ENCODE peak calls at places on chromosomes 6 and 20, in four cellular contexts. I is HepG2, N is K562, E is GM12878. S is an unnamed sample.

GRCh38 chr20:3777726-3778629 is 3.3 kb downstream of the SPEF1 start:
- DNase-seq in N (no peak), E (no peak), I (no peak), S (peak; percentile 82)

GRCh38 chr6:28580484-28580883 is 54.8 kb downstream of the GPX5 start:
- DNase-seq in N (no peak), I (no peak), E (no peak), S (no peak)

GRCh38 chr20:15942130-15942529 is 631.1 kb downstream of the KIF16B start:
- DNase-seq in E (no peak), N (no peak), I (no peak), S (no peak)

GRCh38 chr20:1920252-1920651 is 25.0 kb downstream of the SIRPA start:
- DNase-seq in I (peak; percentile 47), E (no peak), N (no peak), S (no peak)

GRCh38 chr6:79544299-79544927 is 7.2 kb upstream of the LCA5 start:
- DNase-seq in E (peak; percentile 44), N (no peak), I (no peak), S (no peak)

GRCh38 chr6:144219056-144219685 is 66.0 kb upstream of the UTRN start:
- DNase-seq in E (peak; percentile 8), N (peak; percentile 20), I (peak; percentile 54), S (no peak)

GRCh38 chr6:28615955-28616747 is 90.5 kb downstream of the GPX5 start:
- DNase-seq in I (no peak), N (peak; percentile 92), E (no peak), S (peak; percentile 71)

GRCh38 chr6:46848684-46849360 is 55.6 kb downstream of the MEP1A start:
- DNase-seq in N (peak; percentile 87), E (no peak), I (peak; percentile 71), S (peak; percentile 93)

GRCh38 chr6:47308223-47308567 is 1.5 kb downstream of the TNFRSF21 start:
- DNase-seq in N (no peak), I (no peak), E (no peak), S (no peak)

GRCh38 chr6:140915001-140915950 is 1217.4 kb upstream of the GJE1 start:
- DNase-seq in N (no peak), E (no peak), I (no peak), S (no peak)

GRCh38 chr6:37525460-37526357 is 26.0 kb upstream of the CCDC167 start:
- DNase-seq in E (no peak), N (peak; percentile 77), I (no peak), S (peak; percentile 64)

GRCh38 chr20:62804021-62804631 is 509 bp upstream of the OGFR start:
- DNase-seq in N (no peak), I (peak; percentile 67), E (no peak), S (no peak)

GRCh38 chr6:170554888-170555137 is 644 bp downstream of the TBP start:
- DNase-seq in N (no peak), E (no peak), I (no peak), S (no peak)

GRCh38 chr20:62141397-62142251 is 1.6 kb downstream of the PSMA7 start:
- DNase-seq in I (peak; percentile 64), N (no peak), E (no peak), S (no peak)

GRCh38 chr20:2314759-2315439 is 19.1 kb downstream of the TGM3 start:
- DNase-seq in E (no peak), N (peak; percentile 83), I (no peak), S (no peak)

GRCh38 chr6:117547688-117548621 is 54.4 kb downstream of the GOPC start:
- DNase-seq in I (no peak), E (no peak), N (no peak), S (peak; percentile 79)

GRCh38 chr6:66993272-66993671 is 1286.2 kb upstream of the EYS start:
- DNase-seq in E (no peak), N (no peak), I (no peak), S (no peak)

GRCh38 chr6:45394586-45395095 is 16.9 kb upstream of the SUPT3H start:
- DNase-seq in I (no peak), N (no peak), E (no peak), S (no peak)

GRCh38 chr6:166275714-166276166 is 32.5 kb downstream of the PRR18 start:
- DNase-seq in I (peak; percentile 30), N (peak; percentile 87), E (no peak), S (peak; percentile 79)

GRCh38 chr6:5584072-5584471 is 322.8 kb downstream of the FARS2 start:
- DNase-seq in N (no peak), I (no peak), E (no peak), S (no peak)

GRCh38 chr6:16705403-16705993 is 55.8 kb downstream of the ATXN1 start:
- DNase-seq in E (no peak), N (no peak), I (no peak), S (no peak)

GRCh38 chr20:62742550-62742949 is 33.9 kb downstream of the NTSR1 start:
- DNase-seq in N (no peak), E (no peak), I (no peak), S (no peak)

GRCh38 chr6:81608776-81609175 is 143.7 kb downstream of the TENT5A start:
- DNase-seq in E (no peak), N (no peak), I (no peak), S (no peak)

GRCh38 chr20:17650816-17651760 is 31.0 kb downstream of the RRBP1 start:
- DNase-seq in E (no peak), I (no peak), N (no peak), S (no peak)

GRCh38 chr6:160523223-160523622 is 140.9 kb downstream of the LPA start:
- DNase-seq in N (no peak), E (no peak), I (no peak), S (no peak)

GRCh38 chr6:155328539-155329459 is 14.5 kb upstream of the TFB1M start:
- DNase-seq in N (no peak), I (peak; percentile 100), E (no peak), S (no peak)

GRCh38 chr20:38961530-38962043 is 557 bp upstream of the DHX35 start:
- DNase-seq in N (no peak), I (no peak), E (no peak), S (no peak)

GRCh38 chr20:37411408-37412306 is 65.7 kb downstream of the SRC start:
- DNase-seq in N (no peak), E (no peak), I (no peak), S (no peak)

GRCh38 chr6:27752038-27752885 is 159.9 kb downstream of the OR2B2 start:
- DNase-seq in N (peak; percentile 61), E (peak; percentile 68), I (peak; percentile 89), S (peak; percentile 44)

GRCh38 chr6:127567476-127567875 is 9.5 kb upstream of the C6orf58 start:
- DNase-seq in E (no peak), I (no peak), N (no peak), S (no peak)

DNA sequence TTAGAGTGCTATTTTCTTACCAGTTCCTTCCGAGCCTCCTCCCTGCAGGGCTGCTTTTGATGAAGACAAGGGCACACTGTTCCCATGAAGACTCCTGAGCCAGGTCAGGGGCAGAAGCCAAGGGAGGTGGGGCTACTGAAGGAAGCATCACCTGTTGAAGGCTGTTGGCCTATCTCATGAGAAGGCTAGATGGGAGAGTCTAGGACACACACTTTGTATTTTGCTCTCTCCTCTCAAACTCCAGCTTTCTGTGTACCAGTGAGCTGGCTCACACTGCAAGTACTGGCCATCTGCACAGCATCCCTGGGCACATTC is 683.2 kb upstream of the ID4 start:
- DNase-seq in I (no peak), E (no peak), N (no peak), S (no peak)
- TF ChIP-seq ATF2 in I (no peak), E (no peak), N (no peak), S (no peak)

GRCh38 chr6:30824698-30825097 is 59.6 kb upstream of the DDR1 start:
- DNase-seq in I (no peak), N (no peak), E (no peak), S (no peak)

GRCh38 chr6:30819287-30819917 is 64.9 kb upstream of the DDR1 start:
- DNase-seq in N (no peak), E (no peak), I (no peak), S (no peak)

GRCh38 chr6:30818426-30818841 is 65.9 kb upstream of the DDR1 start:
- DNase-seq in I (no peak), N (no peak), E (no peak), S (no peak)

GRCh38 chr6:30820196-30820595 is 64.1 kb upstream of the DDR1 start:
- DNase-seq in I (peak; percentile 65), N (no peak), E (no peak), S (no peak)

DNA sequence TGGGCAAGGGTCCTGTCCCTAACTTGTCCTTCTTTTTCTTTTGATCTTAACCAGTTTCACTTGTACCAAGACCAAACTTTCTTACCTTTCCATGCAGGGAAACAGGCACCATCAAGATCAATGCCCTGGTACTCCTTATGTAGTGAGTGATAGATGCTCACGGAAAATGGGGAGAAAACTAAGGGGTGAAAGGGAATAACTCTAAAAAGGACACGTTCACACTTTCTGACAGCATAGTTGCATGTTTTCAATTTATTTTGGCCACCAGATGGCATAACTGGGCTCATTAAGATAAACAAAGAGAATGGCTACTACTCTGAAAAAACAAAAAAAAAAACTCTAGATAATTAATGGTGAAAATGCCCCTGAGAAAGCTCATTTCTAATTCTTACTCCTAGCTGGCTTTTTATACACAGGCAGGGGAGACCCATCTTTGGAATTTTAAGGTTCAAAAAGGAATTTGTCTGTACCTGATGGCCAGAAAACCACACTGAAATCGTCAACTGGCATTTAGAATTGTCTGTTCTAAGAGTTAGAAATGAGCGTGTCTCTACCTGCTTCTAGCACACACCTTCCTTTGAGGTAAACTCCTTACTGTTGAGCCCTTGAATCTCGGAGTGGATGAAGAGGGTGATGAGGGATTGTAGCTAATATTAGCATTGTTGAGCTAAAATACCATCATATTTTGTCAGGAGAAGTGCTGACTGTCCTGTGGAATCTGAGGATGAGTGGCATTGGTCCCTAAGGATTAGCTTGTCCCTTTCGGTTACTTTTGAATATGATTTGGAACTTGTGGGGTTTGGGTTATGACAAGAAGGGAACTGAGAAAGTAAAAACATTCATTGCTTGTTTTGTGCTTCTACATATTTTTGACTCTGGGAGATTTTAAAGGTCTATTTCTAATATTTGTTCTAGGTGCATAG is 62.2 kb upstream of the DDR1 start:
- DNase-seq in E (no peak), N (peak; percentile 51), I (peak; percentile 70), S (no peak)
- TF ChIP-seq TCF7 in E (no peak), N (no peak), I (no peak), S (no peak)

DNA sequence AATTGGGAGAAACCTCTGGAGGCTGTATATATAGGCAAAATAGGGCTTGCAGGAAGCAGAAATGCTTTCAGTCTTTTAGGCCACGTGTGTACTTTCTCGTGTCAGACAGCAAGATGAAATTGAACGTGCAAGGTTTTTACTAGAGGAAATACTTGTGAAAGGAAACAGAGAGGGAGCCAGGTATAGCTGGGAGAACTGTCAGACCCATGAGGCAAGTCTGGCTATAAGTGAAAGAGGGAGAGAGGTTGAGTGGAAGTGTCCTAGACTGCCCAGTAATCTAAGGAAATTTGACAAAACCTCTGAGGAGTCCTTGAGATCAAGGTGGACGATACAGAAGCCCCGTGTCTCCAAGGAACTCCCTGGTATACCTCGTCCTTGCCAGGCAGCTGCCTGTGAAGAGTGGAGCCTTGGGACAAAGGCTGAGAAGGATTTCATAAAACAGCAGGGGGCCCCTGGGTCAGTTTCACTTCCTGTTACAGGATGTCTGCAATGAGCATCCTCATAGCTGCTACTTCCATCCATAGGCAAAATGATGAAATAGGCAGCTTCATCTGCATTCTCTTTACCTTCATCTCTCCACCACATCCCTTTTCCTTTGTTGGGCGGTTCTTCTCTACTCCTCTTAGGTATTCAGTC is 114.4 kb upstream of the MAP3K7 start:
- DNase-seq in N (no peak), I (no peak), E (no peak), S (peak; percentile 74)
- TF ChIP-seq ATF2 in N (no peak), I (no peak), E (no peak), S (no peak)

GRCh38 chr6:138692978-138693909 is 80.3 kb upstream of the CCDC28A start:
- DNase-seq in N (peak; percentile 64), E (no peak), I (peak; percentile 54), S (peak; percentile 83)
- TF ChIP-seq TCF7 in N (no peak), E (no peak), I (no peak), S (no peak)

S was measured in WTC11.